ENCODE peak calls at places on chromosomes 7 and 10, in five cellular contexts. P is fibroblast of lung, W is OCI-LY7, C is ovary, S is breast epithelium. A is an unnamed sample.

GRCh38 chr10:9060314-9060713 is 1005.8 kb downstream of the GATA3 start:
- DNase-seq in P (no peak), W (no peak), C (no peak), S (no peak), A (no peak)

GRCh38 chr10:5814110-5815107 is 1.2 kb upstream of the GDI2 start:
- DNase-seq in P (peak), W (peak), C (no peak), S (no peak), A (no peak)

GRCh38 chr7:54629771-54630170 is 87.6 kb downstream of the VSTM2A start:
- DNase-seq in P (no peak), W (no peak), C (no peak), S (no peak), A (no peak)

GRCh38 chr10:70885931-70886903 is 2.1 kb downstream of the PCBD1 start:
- DNase-seq in P (no peak), W (no peak), C (no peak), S (peak), A (no peak)

GRCh38 chr7:103380395-103381191 is 33.1 kb downstream of the PSMC2 start:
- DNase-seq in P (peak), W (no peak), C (no peak), S (no peak), A (no peak)

GRCh38 chr7:55538538-55538937 is 33.8 kb downstream of the VOPP1 start:
- DNase-seq in P (peak), W (no peak), C (no peak), S (no peak), A (no peak)

GRCh38 chr7:48250441-48250951 is 79.2 kb downstream of the ABCA13 start:
- DNase-seq in P (peak), W (no peak), C (no peak), S (no peak), A (no peak)

GRCh38 chr10:78512205-78512550 is 478.5 kb downstream of the RPS24 start:
- DNase-seq in P (no peak), W (no peak), C (no peak), S (no peak), A (no peak)

GRCh38 chr10:4719671-4720070 is 106.3 kb upstream of the AKR1E2 start:
- DNase-seq in P (no peak), W (no peak), C (no peak), S (no peak), A (no peak)

GRCh38 chr7:49774459-49775064 is 1.1 kb downstream of the VWC2 start:
- DNase-seq in P (no peak), W (no peak), C (peak), S (no peak), A (no peak)

GRCh38 chr7:16915405-16915804 is 33.6 kb upstream of the AGR3 start:
- DNase-seq in P (peak), W (no peak), C (no peak), S (peak), A (no peak)

GRCh38 chr7:33062023-33062781 is at the start of gene NT5C3A:
- DNase-seq in P (peak), W (peak), C (no peak), S (no peak), A (no peak)

GRCh38 chr7:4681922-4682620 is at the start of gene FOXK1:
- DNase-seq in P (peak), W (peak), C (peak), S (peak), A (peak)

GRCh38 chr10:79385804-79386531 is 38.7 kb downstream of the PPIF start:
- DNase-seq in P (no peak), W (no peak), C (peak), S (peak), A (peak)

GRCh38 chr7:99839560-99840011 is 11.8 kb downstream of the CYP3A43 start:
- DNase-seq in P (no peak), W (no peak), C (no peak), S (no peak), A (no peak)

GRCh38 chr7:155248366-155248756 is 49.3 kb upstream of the INSIG1 start:
- DNase-seq in P (no peak), W (no peak), C (no peak), S (no peak), A (no peak)

GRCh38 chr7:114865564-114865963 is 56.3 kb upstream of the MDFIC start:
- DNase-seq in P (peak), W (no peak), C (peak), S (no peak), A (peak)

GRCh38 chr10:42594246-42594650 is 44.1 kb downstream of the ZNF33B start:
- DNase-seq in P (peak), W (no peak), C (no peak), S (no peak), A (no peak)

GRCh38 chr7:106064836-106065559 is 47.1 kb downstream of the SYPL1 start:
- DNase-seq in P (peak), W (no peak), C (peak), S (peak), A (no peak)

GRCh38 chr10:49135575-49136313 is 1.9 kb upstream of the FAM170B start:
- DNase-seq in P (peak), W (peak), C (no peak), S (no peak), A (no peak)

GRCh38 chr7:22866965-22867364 is 44.3 kb upstream of the TOMM7 start:
- DNase-seq in P (peak), W (no peak), C (no peak), S (no peak), A (no peak)

GRCh38 chr7:107530749-107531148 is 33.0 kb downstream of the COG5 start:
- DNase-seq in P (no peak), W (no peak), C (no peak), S (no peak), A (no peak)

GRCh38 chr7:105656922-105657521 is 75.7 kb upstream of the EFCAB10 start:
- DNase-seq in P (no peak), W (peak), C (peak), S (no peak), A (peak)

GRCh38 chr7:128136215-128136597 is 104.9 kb upstream of the LEP start:
- DNase-seq in P (no peak), W (peak), C (no peak), S (no peak), A (no peak)

GRCh38 chr10:96306516-96306915 is 2.3 kb downstream of the DNTT start:
- DNase-seq in P (no peak), W (peak), C (no peak), S (no peak), A (peak)

GRCh38 chr7:30028749-30029635 is 780 bp downstream of the PLEKHA8 start:
- DNase-seq in P (peak), W (peak), C (no peak), S (peak), A (no peak)

GRCh38 chr7:15755061-15755460 is 68.6 kb upstream of the MEOX2 start:
- DNase-seq in P (peak), W (no peak), C (no peak), S (no peak), A (no peak)

GRCh38 chr10:79019961-79020491 is 48.7 kb upstream of the ZMIZ1 start:
- DNase-seq in P (no peak), W (no peak), C (peak), S (no peak), A (no peak)

GRCh38 chr7:86785641-86786040 is 141.9 kb downstream of the GRM3 start:
- DNase-seq in P (no peak), W (no peak), C (no peak), S (no peak), A (no peak)

GRCh38 chr10:30527623-30528426 is 93.8 kb downstream of the MAP3K8 start:
- DNase-seq in P (no peak), W (no peak), C (no peak), S (no peak), A (no peak)

GRCh38 chr10:13271552-13272163 is 28.2 kb downstream of the PHYH start:
- DNase-seq in P (no peak), W (peak), C (peak), S (no peak), A (peak)

GRCh38 chr7:151243411-151244155 is 4.9 kb downstream of the SMARCD3 start:
- DNase-seq in P (no peak), W (peak), C (no peak), S (no peak), A (no peak)
- TF ChIP-seq CTCF in P (no peak), W (no peak), C (no peak), S (no peak), A (no peak)

DNA sequence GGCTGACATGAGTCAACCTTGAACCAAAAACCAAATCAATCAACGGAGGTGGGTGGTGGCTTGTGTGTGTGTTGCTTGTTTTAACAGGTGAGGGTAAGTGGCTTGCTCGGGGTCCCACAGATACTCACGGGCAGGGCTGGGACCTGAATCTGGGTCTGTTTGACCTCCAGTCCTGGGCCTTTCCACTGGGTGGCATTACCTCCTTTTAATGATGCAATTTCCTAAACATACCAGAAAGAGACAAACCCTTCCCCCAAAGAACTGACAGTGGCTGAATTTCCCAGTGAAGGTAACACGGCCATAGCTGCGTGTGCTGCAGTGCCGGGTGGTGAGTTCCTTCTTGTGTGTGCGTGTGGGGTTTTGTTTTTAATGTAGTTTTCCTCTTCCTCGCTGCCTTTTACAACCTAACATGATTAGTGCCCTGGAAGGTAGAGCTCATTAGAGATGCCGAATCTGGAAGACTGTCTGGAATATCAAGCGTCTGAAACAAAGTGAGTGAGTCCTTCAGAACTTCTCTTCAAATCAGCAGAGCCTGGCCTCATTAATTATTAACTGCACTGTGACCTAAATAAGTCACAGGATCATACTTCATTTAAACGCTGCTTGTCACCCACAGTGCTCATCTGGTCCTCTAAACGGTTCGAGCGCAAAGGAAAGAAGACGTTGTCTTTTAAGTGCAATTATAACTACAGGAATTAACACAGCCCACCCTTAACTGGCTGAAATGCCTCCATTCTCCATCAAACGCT is 166.1 kb upstream of the TCERG1L start:
- DNase-seq in P (no peak), W (no peak), C (no peak), S (no peak), A (no peak)
- TF ChIP-seq CTCF in P (no peak), W (no peak), C (no peak), S (no peak), A (no peak)

GRCh38 chr7:157874208-157874816 is 537.5 kb downstream of the DNAJB6 start:
- DNase-seq in P (no peak), W (no peak), C (no peak), S (no peak), A (no peak)

GRCh38 chr7:157873664-157874063 is 536.9 kb downstream of the DNAJB6 start:
- DNase-seq in P (no peak), W (no peak), C (no peak), S (no peak), A (no peak)

GRCh38 chr7:157874870-157875229 is 538.0 kb downstream of the DNAJB6 start:
- DNase-seq in P (no peak), W (no peak), C (no peak), S (no peak), A (no peak)

GRCh38 chr7:157876469-157877285 is 539.9 kb downstream of the DNAJB6 start:
- DNase-seq in P (no peak), W (no peak), C (no peak), S (no peak), A (no peak)

GRCh38 chr7:157875230-157876179 is 538.7 kb downstream of the DNAJB6 start:
- DNase-seq in P (no peak), W (peak), C (no peak), S (no peak), A (no peak)
- TF ChIP-seq CTCF in P (no peak), W (peak), C (no peak), S (no peak), A (no peak)

GRCh38 chr10:784759-785538 is 95.5 kb upstream of the DIP2C start:
- DNase-seq in P (peak), W (no peak), C (no peak), S (peak), A (peak)
- TF ChIP-seq CTCF in P (no peak), W (no peak), C (no peak), S (no peak), A (no peak)

DNA sequence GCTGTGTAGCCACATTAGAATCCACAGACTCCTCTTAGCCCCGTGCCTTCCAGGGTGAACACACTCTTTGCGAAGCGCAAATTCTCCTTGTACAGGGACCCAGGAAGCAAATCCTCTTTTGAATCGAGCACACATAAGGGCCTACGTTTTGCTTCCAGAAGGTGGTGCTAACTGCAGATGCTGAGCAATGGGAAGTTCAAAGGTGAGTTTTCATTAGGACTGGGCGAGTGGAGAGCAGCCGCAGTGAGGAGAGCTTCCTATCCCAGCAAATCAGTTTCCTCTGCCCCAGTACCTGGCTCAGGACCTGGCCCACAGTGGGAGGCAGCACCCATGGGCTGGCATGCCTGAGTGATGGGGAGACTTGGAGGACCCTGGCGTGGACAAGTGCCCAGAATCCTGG is 23.5 kb upstream of the GPR26 start:
- DNase-seq in P (no peak), W (no peak), C (no peak), S (no peak), A (no peak)
- TF ChIP-seq CTCF in P (no peak), W (no peak), C (no peak), S (no peak), A (no peak)

DNA sequence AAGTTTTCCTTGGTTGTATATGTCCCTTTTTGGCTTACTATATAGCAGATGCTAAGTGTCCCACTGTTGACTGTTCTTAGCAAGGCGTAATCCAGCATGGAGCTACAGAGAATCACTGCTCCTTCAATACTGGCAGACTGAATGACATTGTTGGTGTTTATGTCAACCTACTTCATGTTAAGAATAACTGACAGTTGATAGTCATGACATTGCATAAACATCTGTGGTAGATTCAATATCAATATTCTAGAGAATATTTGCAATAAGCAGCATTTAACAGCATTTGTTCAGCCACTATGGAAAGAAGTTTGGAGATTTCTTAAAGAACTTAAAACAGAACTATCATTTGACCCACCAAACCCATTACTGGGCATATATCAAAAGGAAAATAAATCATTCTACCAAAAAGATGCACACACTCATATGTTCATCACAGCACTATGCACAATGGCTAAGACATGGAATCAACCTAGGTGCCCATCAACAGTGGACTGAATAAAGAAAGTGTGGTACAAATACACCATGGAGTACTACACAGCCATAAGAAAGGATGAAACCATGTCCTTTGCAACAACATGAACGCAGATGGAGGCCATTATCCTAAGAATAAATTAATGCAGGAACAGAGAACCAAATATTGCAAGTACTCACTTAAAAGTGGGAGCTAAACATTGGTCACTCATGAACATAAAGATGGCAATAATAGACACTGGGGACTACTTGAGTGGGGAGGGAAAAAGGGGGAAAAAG is 88.7 kb downstream of the IMMP2L start:
- DNase-seq in P (no peak), W (no peak), C (no peak), S (no peak), A (no peak)
- TF ChIP-seq CTCF in P (no peak), W (no peak), C (no peak), S (no peak), A (no peak)

GRCh38 chr7:44858161-44858560 is 10.3 kb upstream of the H2AZ2 start:
- DNase-seq in P (no peak), W (peak), C (no peak), S (no peak), A (no peak)
- TF ChIP-seq CTCF in P (no peak), W (peak), C (no peak), S (no peak), A (no peak)

A was measured in activated B cell treated with CpG ODN at 0.5 μM for 24 hours.